ENCODE peak calls at places on chromosome 10, in five cellular contexts. One of them, this sample, is unnamed.

GRCh38 chr10:84306751-84307384 is 21.5 kb upstream of the CCSER2 start:
- DNase-seq in breast epithelium: no peak
- DNase-seq in heart left ventricle: no peak
- DNase-seq in HepG2: no peak
- DNase-seq in lower lobe of right lung: no peak
- DNase-seq in this sample: no peak

GRCh38 chr10:116113721-116114501 is 159.1 kb downstream of the GFRA1 start:
- DNase-seq in breast epithelium: no peak
- DNase-seq in heart left ventricle: no peak
- DNase-seq in HepG2: no peak
- DNase-seq in lower lobe of right lung: no peak
- DNase-seq in this sample: peak; percentile 72

GRCh38 chr10:26156019-26156418 is 60.6 kb upstream of the GAD2 start:
- DNase-seq in breast epithelium: no peak
- DNase-seq in heart left ventricle: no peak
- DNase-seq in HepG2: no peak
- DNase-seq in lower lobe of right lung: no peak
- DNase-seq in this sample: no peak

GRCh38 chr10:131043039-131043691 is 268.4 kb downstream of the TCERG1L start:
- DNase-seq in breast epithelium: no peak
- DNase-seq in heart left ventricle: no peak
- DNase-seq in HepG2: no peak
- DNase-seq in lower lobe of right lung: no peak
- DNase-seq in this sample: no peak

GRCh38 chr10:90352288-90352687 is 505.6 kb downstream of the HTR7 start:
- DNase-seq in breast epithelium: no peak
- DNase-seq in heart left ventricle: no peak
- DNase-seq in HepG2: no peak
- DNase-seq in lower lobe of right lung: no peak
- DNase-seq in this sample: no peak

GRCh38 chr10:69864321-69864720 is 62.6 kb downstream of the COL13A1 start:
- DNase-seq in breast epithelium: no peak
- DNase-seq in heart left ventricle: no peak
- DNase-seq in HepG2: no peak
- DNase-seq in lower lobe of right lung: no peak
- DNase-seq in this sample: no peak

GRCh38 chr10:74314166-74314565 is 163.1 kb downstream of the ADK start:
- DNase-seq in breast epithelium: no peak
- DNase-seq in heart left ventricle: no peak
- DNase-seq in HepG2: no peak
- DNase-seq in lower lobe of right lung: no peak
- DNase-seq in this sample: no peak

GRCh38 chr10:24457661-24458318 is 248.9 kb downstream of the KIAA1217 start:
- DNase-seq in breast epithelium: peak; percentile 94
- DNase-seq in heart left ventricle: no peak
- DNase-seq in HepG2: no peak
- DNase-seq in lower lobe of right lung: no peak
- DNase-seq in this sample: no peak

GRCh38 chr10:29635711-29636144 is 957 bp upstream of the SVIL start:
- DNase-seq in breast epithelium: no peak
- DNase-seq in heart left ventricle: no peak
- DNase-seq in HepG2: peak; percentile 87
- DNase-seq in lower lobe of right lung: no peak
- DNase-seq in this sample: no peak

GRCh38 chr10:79429751-79430150 is 15.7 kb downstream of the ZCCHC24 start:
- DNase-seq in breast epithelium: no peak
- DNase-seq in heart left ventricle: no peak
- DNase-seq in HepG2: no peak
- DNase-seq in lower lobe of right lung: no peak
- DNase-seq in this sample: no peak

GRCh38 chr10:6819301-6819700 is 239.2 kb upstream of the PRKCQ start:
- DNase-seq in breast epithelium: no peak
- DNase-seq in heart left ventricle: peak; percentile 21
- DNase-seq in HepG2: no peak
- DNase-seq in lower lobe of right lung: peak; percentile 51
- DNase-seq in this sample: no peak

GRCh38 chr10:110304394-110304779 is 333 bp downstream of the SMNDC1 start:
- DNase-seq in breast epithelium: peak; percentile 53
- DNase-seq in heart left ventricle: peak; percentile 32
- DNase-seq in HepG2: no peak
- DNase-seq in lower lobe of right lung: no peak
- DNase-seq in this sample: peak; percentile 75

GRCh38 chr10:58477122-58477521 is 35.5 kb upstream of the BICC1 start:
- DNase-seq in breast epithelium: no peak
- DNase-seq in heart left ventricle: peak; percentile 68
- DNase-seq in HepG2: no peak
- DNase-seq in lower lobe of right lung: no peak
- DNase-seq in this sample: no peak

GRCh38 chr10:58477902-58478301 is 34.8 kb upstream of the BICC1 start:
- DNase-seq in breast epithelium: no peak
- DNase-seq in heart left ventricle: no peak
- DNase-seq in HepG2: no peak
- DNase-seq in lower lobe of right lung: no peak
- DNase-seq in this sample: no peak

GRCh38 chr10:58479016-58479415 is 33.7 kb upstream of the BICC1 start:
- DNase-seq in breast epithelium: no peak
- DNase-seq in heart left ventricle: no peak
- DNase-seq in HepG2: no peak
- DNase-seq in lower lobe of right lung: no peak
- DNase-seq in this sample: no peak

GRCh38 chr10:58473966-58474365 is 38.7 kb upstream of the BICC1 start:
- DNase-seq in breast epithelium: no peak
- DNase-seq in heart left ventricle: no peak
- DNase-seq in HepG2: no peak
- DNase-seq in lower lobe of right lung: no peak
- DNase-seq in this sample: no peak

GRCh38 chr10:58475322-58476277 is 37.1 kb upstream of the BICC1 start:
- DNase-seq in breast epithelium: no peak
- DNase-seq in heart left ventricle: no peak
- DNase-seq in HepG2: no peak
- DNase-seq in lower lobe of right lung: no peak
- DNase-seq in this sample: no peak
- H3K27ac ChIP-seq in breast epithelium: peak overlapping the region; percentile 84
- H3K27ac ChIP-seq in heart left ventricle: peak overlapping the region; percentile 71
- H3K27ac ChIP-seq in HepG2: no peak overlapping the region
- H3K27ac ChIP-seq in lower lobe of right lung: no peak overlapping the region
- H3K27ac ChIP-seq in this sample: peak overlapping the region; percentile 74

GRCh38 chr10:43244783-43245182 is 22.1 kb downstream of the RASGEF1A start:
- DNase-seq in breast epithelium: no peak
- DNase-seq in heart left ventricle: no peak
- DNase-seq in HepG2: no peak
- DNase-seq in lower lobe of right lung: no peak
- DNase-seq in this sample: no peak
- H3K4me3 ChIP-seq in breast epithelium: no peak overlapping the region
- H3K4me3 ChIP-seq in heart left ventricle: no peak overlapping the region
- H3K4me3 ChIP-seq in HepG2: no peak overlapping the region
- H3K4me3 ChIP-seq in lower lobe of right lung: no peak overlapping the region
- H3K4me3 ChIP-seq in this sample: no peak overlapping the region

GRCh38 chr10:4515711-4516110 is 310.3 kb upstream of the AKR1E2 start:
- DNase-seq in breast epithelium: no peak
- DNase-seq in heart left ventricle: no peak
- DNase-seq in HepG2: no peak
- DNase-seq in lower lobe of right lung: no peak
- DNase-seq in this sample: no peak

GRCh38 chr10:4514445-4515108 is 311.4 kb upstream of the AKR1E2 start:
- DNase-seq in breast epithelium: no peak
- DNase-seq in heart left ventricle: peak; percentile 78
- DNase-seq in HepG2: no peak
- DNase-seq in lower lobe of right lung: peak; percentile 61
- DNase-seq in this sample: peak; percentile 84

GRCh38 chr10:4511559-4511958 is 314.4 kb upstream of the AKR1E2 start:
- DNase-seq in breast epithelium: no peak
- DNase-seq in heart left ventricle: no peak
- DNase-seq in HepG2: no peak
- DNase-seq in lower lobe of right lung: no peak
- DNase-seq in this sample: no peak

GRCh38 chr10:4509405-4509804 is 316.6 kb upstream of the AKR1E2 start:
- DNase-seq in breast epithelium: no peak
- DNase-seq in heart left ventricle: no peak
- DNase-seq in HepG2: no peak
- DNase-seq in lower lobe of right lung: no peak
- DNase-seq in this sample: no peak

GRCh38 chr10:4512557-4513286 is 313.3 kb upstream of the AKR1E2 start:
- DNase-seq in breast epithelium: no peak
- DNase-seq in heart left ventricle: peak; percentile 78
- DNase-seq in HepG2: peak; percentile 2
- DNase-seq in lower lobe of right lung: peak; percentile 55
- DNase-seq in this sample: no peak
- TF ChIP-seq CTCF in breast epithelium: no peak
- TF ChIP-seq CTCF in heart left ventricle: peak; percentile 58
- TF ChIP-seq CTCF in HepG2: peak; percentile 27
- TF ChIP-seq CTCF in lower lobe of right lung: peak; percentile 40
- TF ChIP-seq CTCF in this sample: no peak

GRCh38 chr10:15678851-15679250 is 40.9 kb downstream of the ITGA8 start:
- DNase-seq in breast epithelium: no peak
- DNase-seq in heart left ventricle: no peak
- DNase-seq in HepG2: no peak
- DNase-seq in lower lobe of right lung: no peak
- DNase-seq in this sample: no peak

GRCh38 chr10:15690031-15690430 is 29.7 kb downstream of the ITGA8 start:
- DNase-seq in breast epithelium: no peak
- DNase-seq in heart left ventricle: no peak
- DNase-seq in HepG2: no peak
- DNase-seq in lower lobe of right lung: no peak
- DNase-seq in this sample: no peak

DNA sequence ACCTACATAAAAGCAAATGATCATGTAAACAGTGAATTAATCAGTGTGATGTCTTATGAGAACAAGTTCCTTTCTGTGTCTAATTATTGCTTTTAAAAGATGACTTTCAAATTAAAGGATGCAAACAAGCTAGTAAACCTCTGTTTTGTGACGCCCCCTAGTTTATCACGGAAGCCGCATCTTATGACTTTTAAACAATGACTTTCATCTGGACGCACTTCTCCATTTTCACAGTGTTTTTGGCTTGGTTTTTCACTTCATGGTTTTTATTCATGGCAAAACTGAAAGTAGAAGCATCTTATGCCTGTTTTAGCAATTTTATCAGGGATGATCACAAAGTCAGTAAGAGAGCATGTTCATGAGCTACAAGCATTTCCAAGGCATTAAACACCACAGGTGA is 35.0 kb downstream of the ITGA8 start:
- DNase-seq in breast epithelium: no peak
- DNase-seq in heart left ventricle: no peak
- DNase-seq in HepG2: no peak
- DNase-seq in lower lobe of right lung: no peak
- DNase-seq in this sample: no peak
- H3K27ac ChIP-seq in breast epithelium: no peak overlapping the region
- H3K27ac ChIP-seq in heart left ventricle: no peak overlapping the region
- H3K27ac ChIP-seq in HepG2: no peak overlapping the region
- H3K27ac ChIP-seq in lower lobe of right lung: no peak overlapping the region
- H3K27ac ChIP-seq in this sample: no peak overlapping the region

GRCh38 chr10:32937824-32938482 is 20.1 kb downstream of the ITGB1 start:
- DNase-seq in breast epithelium: no peak
- DNase-seq in heart left ventricle: no peak
- DNase-seq in HepG2: peak; percentile 52
- DNase-seq in lower lobe of right lung: no peak
- DNase-seq in this sample: no peak
- H3K4me3 ChIP-seq in breast epithelium: peak overlapping the region; percentile 30
- H3K4me3 ChIP-seq in heart left ventricle: no peak overlapping the region
- H3K4me3 ChIP-seq in HepG2: no peak overlapping the region
- H3K4me3 ChIP-seq in lower lobe of right lung: no peak overlapping the region
- H3K4me3 ChIP-seq in this sample: peak overlapping the region; percentile 48

DNA sequence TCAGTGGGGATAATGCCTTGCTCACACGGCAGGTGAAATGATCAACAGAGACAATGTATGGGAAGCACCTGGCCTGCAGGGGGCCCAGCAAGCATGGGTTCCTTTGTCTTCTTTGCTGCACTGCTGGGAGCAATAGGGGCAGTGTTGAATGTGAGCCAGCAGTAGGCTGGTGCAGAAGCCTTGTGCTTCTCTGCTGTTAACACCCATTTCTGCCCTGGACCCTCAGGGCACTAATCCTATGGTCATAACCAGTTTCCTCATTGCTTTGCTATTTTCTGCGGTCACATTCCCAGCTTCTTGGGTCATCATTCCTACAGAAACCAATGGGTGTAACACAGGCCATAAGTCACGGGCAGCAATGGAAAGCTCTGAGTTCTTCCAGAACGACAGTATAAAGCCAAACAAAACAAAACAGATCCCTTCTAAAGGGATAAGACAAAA is 10.9 kb upstream of the LGI1 start:
- DNase-seq in breast epithelium: no peak
- DNase-seq in heart left ventricle: no peak
- DNase-seq in HepG2: peak; percentile 38
- DNase-seq in lower lobe of right lung: no peak
- DNase-seq in this sample: no peak
- TF ChIP-seq CTCF in breast epithelium: no peak
- TF ChIP-seq CTCF in heart left ventricle: no peak
- TF ChIP-seq CTCF in HepG2: peak; percentile 62
- TF ChIP-seq CTCF in lower lobe of right lung: no peak
- TF ChIP-seq CTCF in this sample: no peak

This sample was measured in coronary artery.